ENCODE peak calls at places on chromosomes 13 and 19, in five cellular contexts. One of them, this sample, is unnamed.

GRCh38 chr19:13463296-13463695 is 43.0 kb downstream of the CACNA1A start:
- DNase-seq in keratinocyte: no peak
- DNase-seq in A549: no peak
- DNase-seq in right atrium auricular region: no peak
- DNase-seq in GM23338: peak; percentile 76
- DNase-seq in this sample: no peak

GRCh38 chr13:36163809-36164308 is 32.7 kb upstream of the DCLK1 start:
- DNase-seq in A549: no peak
- DNase-seq in GM23338: peak; percentile 21
- DNase-seq in right atrium auricular region: peak; percentile 73
- DNase-seq in keratinocyte: no peak
- DNase-seq in this sample: peak; percentile 59

GRCh38 chr13:100526299-100527030 is 62.1 kb downstream of the GGACT start:
- DNase-seq in GM23338: peak; percentile 46
- DNase-seq in keratinocyte: no peak
- DNase-seq in A549: no peak
- DNase-seq in right atrium auricular region: no peak
- DNase-seq in this sample: no peak

GRCh38 chr13:37429976-37430375 is 168.6 kb downstream of the POSTN start:
- DNase-seq in GM23338: no peak
- DNase-seq in right atrium auricular region: no peak
- DNase-seq in A549: no peak
- DNase-seq in keratinocyte: no peak
- DNase-seq in this sample: no peak

GRCh38 chr13:90502143-90502542 is 845.3 kb upstream of the MIR17HG start:
- DNase-seq in GM23338: no peak
- DNase-seq in A549: no peak
- DNase-seq in keratinocyte: no peak
- DNase-seq in right atrium auricular region: no peak
- DNase-seq in this sample: no peak

GRCh38 chr19:53892981-53893325 is 11.0 kb downstream of the PRKCG start:
- DNase-seq in A549: no peak
- DNase-seq in GM23338: peak; percentile 87
- DNase-seq in keratinocyte: no peak
- DNase-seq in right atrium auricular region: no peak
- DNase-seq in this sample: no peak

GRCh38 chr19:3852614-3853254 is 16.1 kb downstream of the ZFR2 start:
- DNase-seq in keratinocyte: peak; percentile 55
- DNase-seq in right atrium auricular region: no peak
- DNase-seq in A549: peak; percentile 41
- DNase-seq in GM23338: no peak
- DNase-seq in this sample: peak; percentile 22

GRCh38 chr19:34808566-34808965 is 35.6 kb upstream of the ZNF599 start:
- DNase-seq in GM23338: no peak
- DNase-seq in keratinocyte: peak; percentile 7
- DNase-seq in right atrium auricular region: no peak
- DNase-seq in A549: no peak
- DNase-seq in this sample: peak; percentile 9

GRCh38 chr19:10193666-10194499 is 870 bp downstream of the DNMT1 start:
- DNase-seq in right atrium auricular region: peak; percentile 59
- DNase-seq in A549: peak; percentile 49
- DNase-seq in GM23338: peak; percentile 65
- DNase-seq in keratinocyte: no peak
- DNase-seq in this sample: no peak

GRCh38 chr13:51958217-51958547 is 53.1 kb downstream of the ATP7B start:
- DNase-seq in keratinocyte: no peak
- DNase-seq in GM23338: peak; percentile 14
- DNase-seq in A549: no peak
- DNase-seq in right atrium auricular region: no peak
- DNase-seq in this sample: no peak

GRCh38 chr13:21405309-21405708 is 53.8 kb downstream of the ZDHHC20 start:
- DNase-seq in A549: no peak
- DNase-seq in right atrium auricular region: no peak
- DNase-seq in GM23338: peak; percentile 20
- DNase-seq in keratinocyte: no peak
- DNase-seq in this sample: no peak

GRCh38 chr19:2561895-2562294 is 86.0 kb downstream of the GADD45B start:
- DNase-seq in right atrium auricular region: no peak
- DNase-seq in A549: no peak
- DNase-seq in GM23338: no peak
- DNase-seq in keratinocyte: no peak
- DNase-seq in this sample: no peak

GRCh38 chr13:20425819-20426219 is 99.8 kb downstream of the CRYL1 start:
- DNase-seq in keratinocyte: no peak
- DNase-seq in GM23338: no peak
- DNase-seq in A549: no peak
- DNase-seq in right atrium auricular region: no peak
- DNase-seq in this sample: peak; percentile 35

GRCh38 chr13:94157705-94158218 is 321.7 kb downstream of the DCT start:
- DNase-seq in keratinocyte: no peak
- DNase-seq in right atrium auricular region: peak; percentile 66
- DNase-seq in A549: no peak
- DNase-seq in GM23338: no peak
- DNase-seq in this sample: no peak

GRCh38 chr13:67343777-67344176 is 113.6 kb upstream of the PCDH9 start:
- DNase-seq in right atrium auricular region: no peak
- DNase-seq in A549: no peak
- DNase-seq in GM23338: peak; percentile 35
- DNase-seq in keratinocyte: no peak
- DNase-seq in this sample: no peak

GRCh38 chr13:71499235-71499634 is 367.8 kb downstream of the DACH1 start:
- DNase-seq in GM23338: no peak
- DNase-seq in right atrium auricular region: no peak
- DNase-seq in A549: no peak
- DNase-seq in keratinocyte: no peak
- DNase-seq in this sample: no peak

GRCh38 chr19:13155472-13156284 is 5.5 kb downstream of the IER2 start:
- DNase-seq in GM23338: peak; percentile 93
- DNase-seq in keratinocyte: no peak
- DNase-seq in A549: no peak
- DNase-seq in right atrium auricular region: peak; percentile 89
- DNase-seq in this sample: no peak

GRCh38 chr19:18756896-18757295 is 34.2 kb downstream of the COMP start:
- DNase-seq in right atrium auricular region: no peak
- DNase-seq in A549: no peak
- DNase-seq in GM23338: no peak
- DNase-seq in keratinocyte: peak; percentile 67
- DNase-seq in this sample: no peak

GRCh38 chr13:95020298-95020987 is 280.8 kb downstream of the ABCC4 start:
- DNase-seq in A549: no peak
- DNase-seq in GM23338: no peak
- DNase-seq in keratinocyte: no peak
- DNase-seq in right atrium auricular region: no peak
- DNase-seq in this sample: no peak

GRCh38 chr19:6734096-6734696 is 3.2 kb downstream of the GPR108 start:
- DNase-seq in A549: no peak
- DNase-seq in keratinocyte: no peak
- DNase-seq in GM23338: no peak
- DNase-seq in right atrium auricular region: no peak
- DNase-seq in this sample: no peak

GRCh38 chr19:47707135-47707925 is 5.9 kb upstream of the EHD2 start:
- DNase-seq in keratinocyte: no peak
- DNase-seq in A549: peak; percentile 76
- DNase-seq in right atrium auricular region: peak; percentile 76
- DNase-seq in GM23338: peak; percentile 96
- DNase-seq in this sample: no peak

GRCh38 chr19:12703056-12703455 is 6.6 kb upstream of the FBXW9 start:
- DNase-seq in right atrium auricular region: no peak
- DNase-seq in GM23338: peak; percentile 94
- DNase-seq in keratinocyte: no peak
- DNase-seq in A549: no peak
- DNase-seq in this sample: no peak

DNA sequence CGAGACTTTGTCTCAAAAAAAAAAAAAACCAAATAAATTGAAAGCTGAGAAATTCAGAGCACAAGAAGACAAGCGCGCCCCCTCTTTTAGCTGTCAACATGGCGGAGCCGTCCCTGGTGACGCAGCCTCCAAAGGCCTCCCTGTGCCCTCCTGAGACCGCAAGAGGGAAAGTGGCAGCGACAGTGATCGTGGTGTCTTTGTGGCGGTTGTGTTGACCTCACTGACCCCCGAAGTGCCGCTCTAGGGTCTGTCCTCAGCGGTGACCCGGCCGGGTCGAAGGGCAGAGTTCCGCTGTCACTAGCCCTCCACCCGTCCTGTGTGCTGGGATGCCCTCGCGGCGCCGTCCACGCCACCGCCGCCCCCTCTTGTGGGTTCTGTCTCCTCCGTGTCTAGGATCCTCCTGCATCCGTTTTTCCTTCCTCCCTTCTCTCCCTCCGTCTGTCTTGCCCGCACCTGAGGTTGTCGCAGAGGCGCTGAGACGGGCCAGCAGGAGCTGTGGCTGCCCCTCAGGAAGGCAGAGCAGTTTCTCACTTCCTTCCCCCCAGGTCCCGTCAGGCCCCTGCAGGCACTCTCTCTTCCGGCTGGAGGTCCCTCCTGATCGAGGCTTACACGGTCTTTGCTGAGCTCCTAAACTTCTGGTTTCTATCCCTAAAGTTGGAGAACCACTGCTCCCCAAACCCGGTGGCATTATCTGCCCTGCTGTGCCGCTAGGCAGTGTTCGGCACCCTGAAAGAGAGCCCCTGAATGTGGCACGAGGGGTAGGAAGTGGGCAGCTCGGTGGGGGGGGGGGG is 7.2 kb downstream of the UHRF1 start:
- DNase-seq in right atrium auricular region: no peak
- DNase-seq in A549: no peak
- DNase-seq in GM23338: no peak
- DNase-seq in keratinocyte: no peak
- DNase-seq in this sample: no peak
- H3K4me3 ChIP-seq in right atrium auricular region: peak overlapping the region; percentile 20
- H3K4me3 ChIP-seq in A549: no peak overlapping the region
- H3K4me3 ChIP-seq in GM23338: no peak overlapping the region
- H3K4me3 ChIP-seq in keratinocyte: no peak overlapping the region
- H3K4me3 ChIP-seq in this sample: no peak overlapping the region

DNA sequence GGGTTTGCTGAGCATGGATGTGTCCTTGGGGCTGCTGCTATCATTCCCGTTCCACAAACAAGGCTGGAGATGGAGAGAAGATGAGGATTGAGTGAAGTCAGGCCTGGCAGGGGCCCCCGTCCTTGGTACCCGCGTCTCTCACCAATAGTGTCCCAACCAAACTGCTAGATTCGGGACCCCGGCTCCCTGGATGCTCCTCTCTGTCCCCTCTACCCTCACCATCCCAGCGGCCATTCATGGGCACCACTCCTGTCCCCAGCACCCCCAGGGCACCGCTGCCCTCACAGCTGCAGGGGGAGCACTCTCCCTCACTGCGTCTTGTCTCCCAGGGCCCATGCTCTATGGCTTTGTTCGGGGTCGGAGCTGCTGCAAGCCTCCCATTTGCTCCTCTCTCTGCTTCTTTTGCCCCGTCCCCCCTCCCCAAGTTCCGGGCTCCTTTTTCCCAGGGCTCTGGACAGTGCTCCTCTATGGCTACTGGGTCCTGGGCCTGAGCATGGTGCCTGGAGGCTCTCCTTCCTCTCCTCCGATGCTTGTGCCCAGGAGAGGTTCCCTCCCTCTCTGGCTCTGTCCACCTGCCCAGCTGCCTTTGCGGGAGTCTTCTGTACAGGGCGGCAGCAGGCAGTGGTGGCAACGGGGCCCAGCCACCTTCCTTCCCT is 219.5 kb downstream of the TEX29 start:
- DNase-seq in GM23338: peak; percentile 34
- DNase-seq in right atrium auricular region: no peak
- DNase-seq in keratinocyte: no peak
- DNase-seq in A549: no peak
- DNase-seq in this sample: no peak
- TF ChIP-seq CTCF in GM23338: peak; percentile 23
- TF ChIP-seq CTCF in right atrium auricular region: no peak
- TF ChIP-seq CTCF in keratinocyte: no peak
- TF ChIP-seq CTCF in A549: no peak
- TF ChIP-seq CTCF in this sample: no peak

GRCh38 chr19:1103691-1104451 is at the start of gene GPX4:
- DNase-seq in right atrium auricular region: peak; percentile 99
- DNase-seq in keratinocyte: peak; percentile 97
- DNase-seq in GM23338: peak; percentile 100
- DNase-seq in A549: peak; percentile 89
- DNase-seq in this sample: peak; percentile 75
- H3K4me3 ChIP-seq in right atrium auricular region: peak within 1 kb of the TSS; percentile 75
- H3K4me3 ChIP-seq in keratinocyte: peak within 1 kb of the TSS; percentile 62
- H3K4me3 ChIP-seq in GM23338: peak within 1 kb of the TSS; percentile 88
- H3K4me3 ChIP-seq in A549: peak within 1 kb of the TSS; percentile 70
- H3K4me3 ChIP-seq in this sample: peak within 1 kb of the TSS; percentile 83

GRCh38 chr19:1080360-1081161 is 13.6 kb downstream of the ARHGAP45 start:
- DNase-seq in A549: no peak
- DNase-seq in GM23338: no peak
- DNase-seq in right atrium auricular region: no peak
- DNase-seq in keratinocyte: no peak
- DNase-seq in this sample: no peak

GRCh38 chr19:1082165-1082927 is 12.8 kb downstream of the POLR2E start:
- DNase-seq in keratinocyte: peak; percentile 89
- DNase-seq in GM23338: peak; percentile 98
- DNase-seq in A549: peak; percentile 50
- DNase-seq in right atrium auricular region: no peak
- DNase-seq in this sample: no peak

GRCh38 chr19:1082928-1083816 is 12.0 kb downstream of the POLR2E start:
- DNase-seq in right atrium auricular region: no peak
- DNase-seq in GM23338: no peak
- DNase-seq in keratinocyte: no peak
- DNase-seq in A549: no peak
- DNase-seq in this sample: no peak

GRCh38 chr19:1079566-1080111 is 12.7 kb downstream of the ARHGAP45 start:
- DNase-seq in GM23338: peak; percentile 61
- DNase-seq in A549: no peak
- DNase-seq in right atrium auricular region: no peak
- DNase-seq in keratinocyte: no peak
- DNase-seq in this sample: no peak

GRCh38 chr19:1081301-1082164 is 13.6 kb downstream of the POLR2E start:
- DNase-seq in A549: no peak
- DNase-seq in keratinocyte: no peak
- DNase-seq in GM23338: peak; percentile 75
- DNase-seq in right atrium auricular region: no peak
- DNase-seq in this sample: no peak
- TF ChIP-seq CTCF in A549: no peak
- TF ChIP-seq CTCF in keratinocyte: no peak
- TF ChIP-seq CTCF in GM23338: peak; percentile 27
- TF ChIP-seq CTCF in right atrium auricular region: no peak
- TF ChIP-seq CTCF in this sample: no peak

This sample was measured in epithelial cell of proximal tubule.